ENCODE peak calls at places on chromosomes 12 and 14, in seven cellular contexts. One of them, this sample, is unnamed.
A peak's percentile ranks its signal among the peaks of the same experiment; 100 is the strongest.

GRCh38 chr14:80211143-80212024 is at the start of gene DIO2:
- DNase-seq in mesendoderm: peak; percentile 43
- DNase-seq in H1: no peak
- DNase-seq in mesenchymal stem cell: no peak
- DNase-seq in H9: peak; percentile 36
- DNase-seq in IMR-90: peak; percentile 31
- DNase-seq in neuronal stem cell: no peak
- DNase-seq in this sample: peak; percentile 66

GRCh38 chr14:26765768-26766550 is 168.1 kb upstream of the NOVA1 start:
- DNase-seq in H9: no peak
- DNase-seq in H1: no peak
- DNase-seq in IMR-90: peak; percentile 69
- DNase-seq in mesendoderm: peak; percentile 9
- DNase-seq in mesenchymal stem cell: peak; percentile 90
- DNase-seq in neuronal stem cell: peak; percentile 30
- DNase-seq in this sample: peak; percentile 1

GRCh38 chr12:59871779-59872178 is 275.9 kb downstream of the SLC16A7 start:
- DNase-seq in mesendoderm: no peak
- DNase-seq in H9: no peak
- DNase-seq in mesenchymal stem cell: no peak
- DNase-seq in H1: no peak
- DNase-seq in neuronal stem cell: no peak
- DNase-seq in IMR-90: no peak
- DNase-seq in this sample: no peak

GRCh38 chr12:101935769-101936741 is 58.7 kb downstream of the DRAM1 start:
- DNase-seq in neuronal stem cell: no peak
- DNase-seq in IMR-90: peak; percentile 99
- DNase-seq in H9: no peak
- DNase-seq in mesendoderm: peak; percentile 86
- DNase-seq in H1: no peak
- DNase-seq in mesenchymal stem cell: peak; percentile 94
- DNase-seq in this sample: peak; percentile 49

GRCh38 chr14:50237448-50237847 is 6.1 kb upstream of the SOS2 start:
- DNase-seq in mesendoderm: no peak
- DNase-seq in IMR-90: no peak
- DNase-seq in H1: no peak
- DNase-seq in neuronal stem cell: no peak
- DNase-seq in H9: no peak
- DNase-seq in mesenchymal stem cell: no peak
- DNase-seq in this sample: no peak

GRCh38 chr14:54102530-54102929 is 145.9 kb upstream of the BMP4 start:
- DNase-seq in H1: no peak
- DNase-seq in mesendoderm: no peak
- DNase-seq in mesenchymal stem cell: no peak
- DNase-seq in neuronal stem cell: no peak
- DNase-seq in H9: no peak
- DNase-seq in IMR-90: no peak
- DNase-seq in this sample: no peak

GRCh38 chr14:90552465-90553297 is 155.9 kb downstream of the CALM1 start:
- DNase-seq in H9: no peak
- DNase-seq in neuronal stem cell: no peak
- DNase-seq in IMR-90: no peak
- DNase-seq in mesenchymal stem cell: no peak
- DNase-seq in mesendoderm: no peak
- DNase-seq in H1: no peak
- DNase-seq in this sample: no peak

GRCh38 chr14:91831337-91831736 is 36.0 kb downstream of the TC2N start:
- DNase-seq in H9: no peak
- DNase-seq in IMR-90: no peak
- DNase-seq in H1: no peak
- DNase-seq in mesenchymal stem cell: no peak
- DNase-seq in neuronal stem cell: no peak
- DNase-seq in mesendoderm: no peak
- DNase-seq in this sample: no peak

GRCh38 chr14:58477653-58478052 is 50.1 kb downstream of the KIAA0586 start:
- DNase-seq in mesenchymal stem cell: no peak
- DNase-seq in neuronal stem cell: no peak
- DNase-seq in H9: no peak
- DNase-seq in H1: no peak
- DNase-seq in mesendoderm: no peak
- DNase-seq in IMR-90: no peak
- DNase-seq in this sample: no peak

GRCh38 chr12:52669426-52669825 is 10.8 kb downstream of the KRT1 start:
- DNase-seq in neuronal stem cell: no peak
- DNase-seq in IMR-90: no peak
- DNase-seq in H1: no peak
- DNase-seq in H9: no peak
- DNase-seq in mesendoderm: peak; percentile 59
- DNase-seq in mesenchymal stem cell: no peak
- DNase-seq in this sample: no peak

GRCh38 chr12:114668905-114669304 is 15.1 kb downstream of the TBX3 start:
- DNase-seq in neuronal stem cell: peak; percentile 1
- DNase-seq in IMR-90: no peak
- DNase-seq in mesendoderm: peak; percentile 86
- DNase-seq in H9: no peak
- DNase-seq in mesenchymal stem cell: no peak
- DNase-seq in H1: no peak
- DNase-seq in this sample: no peak

GRCh38 chr12:127245437-127245836 is 1021.5 kb upstream of the TMEM132C start:
- DNase-seq in neuronal stem cell: no peak
- DNase-seq in H9: no peak
- DNase-seq in IMR-90: peak; percentile 59
- DNase-seq in mesendoderm: no peak
- DNase-seq in mesenchymal stem cell: no peak
- DNase-seq in H1: no peak
- DNase-seq in this sample: no peak

GRCh38 chr12:34606749-34607519 is 584.6 kb downstream of the ALG10 start:
- DNase-seq in H1: no peak
- DNase-seq in IMR-90: no peak
- DNase-seq in mesendoderm: no peak
- DNase-seq in mesenchymal stem cell: no peak
- DNase-seq in neuronal stem cell: no peak
- DNase-seq in H9: no peak
- DNase-seq in this sample: no peak

GRCh38 chr14:75147423-75148071 is 20.7 kb upstream of the NEK9 start:
- DNase-seq in mesendoderm: peak; percentile 98
- DNase-seq in H1: no peak
- DNase-seq in neuronal stem cell: peak; percentile 55
- DNase-seq in H9: peak; percentile 75
- DNase-seq in mesenchymal stem cell: peak; percentile 96
- DNase-seq in IMR-90: peak; percentile 72
- DNase-seq in this sample: peak; percentile 77

GRCh38 chr12:1350055-1350933 is 244.1 kb downstream of the FBXL14 start:
- DNase-seq in mesenchymal stem cell: peak; percentile 79
- DNase-seq in neuronal stem cell: no peak
- DNase-seq in IMR-90: peak; percentile 86
- DNase-seq in H1: no peak
- DNase-seq in H9: no peak
- DNase-seq in mesendoderm: no peak
- DNase-seq in this sample: no peak

GRCh38 chr12:94047781-94048567 is 100.4 kb upstream of the PLXNC1 start:
- DNase-seq in neuronal stem cell: no peak
- DNase-seq in IMR-90: no peak
- DNase-seq in mesenchymal stem cell: no peak
- DNase-seq in H1: no peak
- DNase-seq in H9: no peak
- DNase-seq in mesendoderm: no peak
- DNase-seq in this sample: no peak

GRCh38 chr14:95240859-95241813 is 78.6 kb downstream of the CLMN start:
- DNase-seq in H9: no peak
- DNase-seq in mesenchymal stem cell: no peak
- DNase-seq in mesendoderm: no peak
- DNase-seq in IMR-90: no peak
- DNase-seq in H1: no peak
- DNase-seq in neuronal stem cell: no peak
- DNase-seq in this sample: no peak

GRCh38 chr12:94994312-94994711 is 9.2 kb downstream of the NDUFA12 start:
- DNase-seq in mesendoderm: no peak
- DNase-seq in H1: no peak
- DNase-seq in H9: no peak
- DNase-seq in mesenchymal stem cell: peak; percentile 81
- DNase-seq in IMR-90: peak; percentile 68
- DNase-seq in neuronal stem cell: no peak
- DNase-seq in this sample: peak; percentile 78

GRCh38 chr12:57746025-57746424 is 1.2 kb downstream of the TSPAN31 start:
- DNase-seq in H1: no peak
- DNase-seq in mesenchymal stem cell: no peak
- DNase-seq in H9: no peak
- DNase-seq in neuronal stem cell: no peak
- DNase-seq in mesendoderm: no peak
- DNase-seq in IMR-90: no peak
- DNase-seq in this sample: no peak

GRCh38 chr12:47808049-47808448 is 11.7 kb downstream of the HDAC7 start:
- DNase-seq in mesenchymal stem cell: peak; percentile 84
- DNase-seq in neuronal stem cell: no peak
- DNase-seq in H9: no peak
- DNase-seq in H1: no peak
- DNase-seq in mesendoderm: peak; percentile 33
- DNase-seq in IMR-90: peak; percentile 68
- DNase-seq in this sample: peak; percentile 41

GRCh38 chr12:51056242-51056641 is 8.1 kb downstream of the LETMD1 start:
- DNase-seq in mesendoderm: no peak
- DNase-seq in IMR-90: peak; percentile 54
- DNase-seq in H9: no peak
- DNase-seq in neuronal stem cell: no peak
- DNase-seq in H1: no peak
- DNase-seq in mesenchymal stem cell: no peak
- DNase-seq in this sample: peak; percentile 68

GRCh38 chr12:69885656-69886055 is 60.6 kb downstream of the MYRFL start:
- DNase-seq in neuronal stem cell: no peak
- DNase-seq in H1: no peak
- DNase-seq in mesenchymal stem cell: no peak
- DNase-seq in H9: no peak
- DNase-seq in mesendoderm: no peak
- DNase-seq in IMR-90: no peak
- DNase-seq in this sample: no peak

GRCh38 chr14:102824832-102825231 is 47.6 kb downstream of the TRAF3 start:
- DNase-seq in mesendoderm: no peak
- DNase-seq in H9: no peak
- DNase-seq in IMR-90: peak; percentile 86
- DNase-seq in mesenchymal stem cell: peak; percentile 56
- DNase-seq in neuronal stem cell: no peak
- DNase-seq in H1: no peak
- DNase-seq in this sample: no peak

GRCh38 chr12:81021131-81021530 is 56.7 kb upstream of the ACSS3 start:
- DNase-seq in H9: no peak
- DNase-seq in mesendoderm: no peak
- DNase-seq in mesenchymal stem cell: no peak
- DNase-seq in H1: no peak
- DNase-seq in neuronal stem cell: no peak
- DNase-seq in IMR-90: no peak
- DNase-seq in this sample: no peak
- H3K4ac ChIP-seq in H9: no peak overlapping the region
- H3K4ac ChIP-seq in mesendoderm: no peak overlapping the region
- H3K4ac ChIP-seq in mesenchymal stem cell: no peak overlapping the region
- H3K4ac ChIP-seq in H1: no peak overlapping the region
- H3K4ac ChIP-seq in neuronal stem cell: no peak overlapping the region
- H3K4ac ChIP-seq in IMR-90: no peak overlapping the region
- H3K4ac ChIP-seq in this sample: no peak overlapping the region

DNA sequence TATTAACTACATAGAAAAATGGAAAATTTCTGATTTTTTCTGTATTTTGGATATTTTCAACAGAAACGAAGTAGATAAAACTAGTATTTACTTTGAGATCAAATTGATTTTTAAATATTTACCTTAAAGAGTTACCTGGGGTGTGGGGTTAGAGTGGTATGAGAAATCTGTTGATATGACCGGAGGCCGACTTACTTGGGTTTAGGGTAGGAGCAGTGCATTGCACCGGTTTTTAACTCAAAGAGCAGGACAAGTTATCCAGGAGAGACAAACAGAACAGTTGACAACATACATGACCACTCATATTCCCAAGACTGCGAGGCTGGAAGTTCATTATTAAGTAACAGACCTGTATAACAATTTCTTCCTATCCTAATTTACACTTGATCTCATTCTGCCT is 31.4 kb downstream of the TPH2 start:
- DNase-seq in H9: no peak
- DNase-seq in mesendoderm: no peak
- DNase-seq in mesenchymal stem cell: no peak
- DNase-seq in H1: no peak
- DNase-seq in IMR-90: no peak
- DNase-seq in neuronal stem cell: no peak
- DNase-seq in this sample: no peak
- H3K23ac ChIP-seq in H9: no peak overlapping the region
- H3K23ac ChIP-seq in mesendoderm: no peak overlapping the region
- H3K23ac ChIP-seq in mesenchymal stem cell: no peak overlapping the region
- H3K23ac ChIP-seq in H1: no peak overlapping the region
- H3K23ac ChIP-seq in IMR-90: no peak overlapping the region
- H3K23ac ChIP-seq in neuronal stem cell: no peak overlapping the region
- H3K23ac ChIP-seq in this sample: no peak overlapping the region

DNA sequence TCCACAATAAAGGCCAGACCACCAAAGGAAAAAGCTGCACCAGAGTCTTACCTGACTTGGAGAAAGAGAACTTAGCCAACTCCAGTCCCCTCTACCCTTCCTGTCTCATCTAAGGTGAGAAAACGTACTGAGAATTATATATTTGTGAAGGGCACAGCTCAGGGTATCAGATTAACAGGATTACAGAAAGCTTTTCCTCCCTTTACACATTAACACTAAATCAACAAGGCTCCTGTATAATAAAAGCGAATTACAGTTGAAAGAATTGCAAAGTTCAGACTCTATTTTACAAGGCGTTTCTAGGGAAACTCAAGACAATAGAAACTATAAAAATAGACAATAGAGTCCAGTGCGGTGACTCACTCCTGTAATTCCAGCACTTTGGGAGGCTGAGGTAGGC is 82.7 kb upstream of the RPL10L start:
- DNase-seq in H9: no peak
- DNase-seq in IMR-90: no peak
- DNase-seq in neuronal stem cell: no peak
- DNase-seq in mesenchymal stem cell: no peak
- DNase-seq in mesendoderm: no peak
- DNase-seq in H1: no peak
- DNase-seq in this sample: no peak
- H3K4ac ChIP-seq in H9: no peak overlapping the region
- H3K4ac ChIP-seq in IMR-90: no peak overlapping the region
- H3K4ac ChIP-seq in neuronal stem cell: no peak overlapping the region
- H3K4ac ChIP-seq in mesenchymal stem cell: no peak overlapping the region
- H3K4ac ChIP-seq in mesendoderm: no peak overlapping the region
- H3K4ac ChIP-seq in H1: no peak overlapping the region
- H3K4ac ChIP-seq in this sample: no peak overlapping the region

GRCh38 chr12:68159681-68160304 is at the start of gene IFNG:
- DNase-seq in H1: no peak
- DNase-seq in mesendoderm: peak; percentile 18
- DNase-seq in IMR-90: no peak
- DNase-seq in mesenchymal stem cell: no peak
- DNase-seq in neuronal stem cell: no peak
- DNase-seq in H9: no peak
- DNase-seq in this sample: no peak

GRCh38 chr12:68157295-68157871 is 2.2 kb downstream of the IFNG start:
- DNase-seq in IMR-90: no peak
- DNase-seq in H9: no peak
- DNase-seq in neuronal stem cell: no peak
- DNase-seq in mesendoderm: no peak
- DNase-seq in mesenchymal stem cell: no peak
- DNase-seq in H1: no peak
- DNase-seq in this sample: no peak

GRCh38 chr12:68154768-68155167 is 4.8 kb downstream of the IFNG start:
- DNase-seq in H1: no peak
- DNase-seq in IMR-90: no peak
- DNase-seq in mesenchymal stem cell: no peak
- DNase-seq in H9: no peak
- DNase-seq in neuronal stem cell: no peak
- DNase-seq in mesendoderm: no peak
- DNase-seq in this sample: no peak

GRCh38 chr12:68162374-68162773 is 2.8 kb upstream of the IFNG start:
- DNase-seq in IMR-90: no peak
- DNase-seq in H1: no peak
- DNase-seq in mesenchymal stem cell: no peak
- DNase-seq in mesendoderm: peak; percentile 44
- DNase-seq in neuronal stem cell: no peak
- DNase-seq in H9: no peak
- DNase-seq in this sample: peak; percentile 43

GRCh38 chr12:68158427-68158826 is 1.1 kb downstream of the IFNG start:
- DNase-seq in IMR-90: no peak
- DNase-seq in mesenchymal stem cell: peak; percentile 8
- DNase-seq in mesendoderm: peak; percentile 45
- DNase-seq in neuronal stem cell: no peak
- DNase-seq in H9: no peak
- DNase-seq in H1: no peak
- DNase-seq in this sample: peak; percentile 21
- H3K23ac ChIP-seq in IMR-90: no peak overlapping the region
- H3K23ac ChIP-seq in mesenchymal stem cell: no peak overlapping the region
- H3K23ac ChIP-seq in mesendoderm: no peak overlapping the region
- H3K23ac ChIP-seq in neuronal stem cell: no peak overlapping the region
- H3K23ac ChIP-seq in H9: no peak overlapping the region
- H3K23ac ChIP-seq in H1: no peak overlapping the region
- H3K23ac ChIP-seq in this sample: no peak overlapping the region

This sample was measured in trophoblast cell.